ENCODE peak calls at places on chromosomes 2 and 18, in five cellular contexts. I, D, T, C and N are unnamed samples.
A peak's percentile ranks its signal among the peaks of the same experiment; 100 is the strongest.

GRCh38 chr2:204977914-204978313 is 432.6 kb downstream of the PARD3B start:
- DNase-seq in C (peak; percentile 60), I (no peak), T (no peak), D (no peak), N (no peak)

GRCh38 chr2:237535385-237536082 is 30.8 kb upstream of the PRLH start:
- DNase-seq in D (no peak), C (no peak), I (no peak), T (no peak), N (no peak)

GRCh38 chr18:26394047-26394654 is 154.2 kb downstream of the KCTD1 start:
- DNase-seq in C (no peak), D (no peak), T (no peak), I (no peak), N (no peak)

GRCh38 chr2:157786663-157787363 is 89.3 kb downstream of the ACVR1 start:
- DNase-seq in I (no peak), D (no peak), C (peak; percentile 26), T (no peak), N (peak; percentile 75)

GRCh38 chr18:74899554-74899953 is 301.9 kb downstream of the ZNF407 start:
- DNase-seq in D (no peak), I (no peak), T (no peak), C (no peak), N (no peak)

GRCh38 chr18:80225685-80226084 is 21.6 kb downstream of the PARD6G start:
- DNase-seq in C (no peak), I (no peak), T (no peak), D (no peak), N (no peak)

GRCh38 chr18:7559709-7560319 is 7.3 kb upstream of the PTPRM start:
- DNase-seq in I (no peak), T (no peak), C (no peak), D (no peak), N (no peak)

GRCh38 chr2:7210712-7211111 is 293.5 kb downstream of the RNF144A start:
- DNase-seq in D (no peak), T (no peak), C (no peak), I (no peak), N (no peak)

GRCh38 chr2:211391206-211391605 is 834.8 kb downstream of the CPS1 start:
- DNase-seq in D (no peak), T (no peak), C (no peak), I (no peak), N (no peak)

GRCh38 chr2:68577183-68577582 is 66.2 kb upstream of the PROKR1 start:
- DNase-seq in C (no peak), D (no peak), I (no peak), T (no peak), N (no peak)

GRCh38 chr2:236674238-236674637 is 104.6 kb downstream of the ACKR3 start:
- DNase-seq in T (no peak), D (no peak), I (no peak), C (no peak), N (no peak)

GRCh38 chr2:64797881-64798590 is 144.3 kb upstream of the SERTAD2 start:
- DNase-seq in I (no peak), D (no peak), T (no peak), C (no peak), N (no peak)

GRCh38 chr2:184927040-184927439 is 328.7 kb downstream of the ZNF804A start:
- DNase-seq in T (no peak), C (no peak), I (no peak), D (no peak), N (no peak)

GRCh38 chr2:19020144-19021099 is 338.0 kb downstream of the OSR1 start:
- DNase-seq in C (peak; percentile 22), I (no peak), D (no peak), T (no peak), N (no peak)

GRCh38 chr2:172628085-172628484 is 72.2 kb downstream of the PDK1 start:
- DNase-seq in C (no peak), T (no peak), I (no peak), D (no peak), N (no peak)

GRCh38 chr2:84899181-84899580 is 6.3 kb upstream of the TMSB10 start:
- DNase-seq in I (no peak), T (no peak), C (no peak), D (no peak), N (no peak)

GRCh38 chr18:79515331-79515730 is 119.6 kb downstream of the NFATC1 start:
- DNase-seq in I (no peak), D (no peak), T (no peak), C (no peak), N (no peak)

GRCh38 chr18:63949068-63949737 is at the start of gene HMSD:
- DNase-seq in I (peak; percentile 72), T (peak; percentile 77), C (peak; percentile 81), D (peak; percentile 13), N (no peak)

GRCh38 chr2:161432107-161432506 is 16.0 kb downstream of the TBR1 start:
- DNase-seq in C (no peak), I (no peak), D (no peak), T (no peak), N (no peak)

GRCh38 chr2:240556553-240557100 is 1.2 kb downstream of the ANKMY1 start:
- DNase-seq in D (peak; percentile 64), T (peak; percentile 59), C (peak; percentile 78), I (peak; percentile 76), N (no peak)

GRCh38 chr2:204692790-204693189 is 147.5 kb downstream of the PARD3B start:
- DNase-seq in T (no peak), I (no peak), C (no peak), D (no peak), N (no peak)

GRCh38 chr2:44420725-44421124 is 59.0 kb downstream of the CAMKMT start:
- DNase-seq in T (no peak), C (no peak), D (no peak), I (no peak), N (no peak)